ENCODE peak calls at places on chromosome 17, in six cellular contexts. One of them, this sample, is unnamed.

GRCh38 chr17:17385502-17385901 is 82.3 kb downstream of the NT5M start:
- DNase-seq in activated T-cell treated with anti-CD3 and anti-CD28 coated beads, Interleukin-2, amount 50 U/mL, for 72 hours: no peak
- DNase-seq in NK-92 treated with Interleukin-12 subunit alpha and Interleukin-12 subunit beta, amount 100 ng/mL, for 24 hours: no peak
- DNase-seq in heart right ventricle: no peak
- DNase-seq in central memory CD8-positive, alpha-beta T cell: no peak
- DNase-seq in mammary epithelial cell: no peak
- DNase-seq in this sample: no peak

GRCh38 chr17:8155341-8156173 is 3.4 kb upstream of the PER1 start:
- DNase-seq in activated T-cell treated with anti-CD3 and anti-CD28 coated beads, Interleukin-2, amount 50 U/mL, for 72 hours: no peak
- DNase-seq in NK-92 treated with Interleukin-12 subunit alpha and Interleukin-12 subunit beta, amount 100 ng/mL, for 24 hours: no peak
- DNase-seq in heart right ventricle: peak
- DNase-seq in central memory CD8-positive, alpha-beta T cell: no peak
- DNase-seq in mammary epithelial cell: no peak
- DNase-seq in this sample: no peak

GRCh38 chr17:17749921-17750320 is 68.7 kb downstream of the RAI1 start:
- DNase-seq in activated T-cell treated with anti-CD3 and anti-CD28 coated beads, Interleukin-2, amount 50 U/mL, for 72 hours: peak
- DNase-seq in NK-92 treated with Interleukin-12 subunit alpha and Interleukin-12 subunit beta, amount 100 ng/mL, for 24 hours: no peak
- DNase-seq in heart right ventricle: peak
- DNase-seq in central memory CD8-positive, alpha-beta T cell: no peak
- DNase-seq in mammary epithelial cell: peak
- DNase-seq in this sample: peak

GRCh38 chr17:18246109-18246725 is 12.3 kb downstream of the FLII start:
- DNase-seq in activated T-cell treated with anti-CD3 and anti-CD28 coated beads, Interleukin-2, amount 50 U/mL, for 72 hours: no peak
- DNase-seq in NK-92 treated with Interleukin-12 subunit alpha and Interleukin-12 subunit beta, amount 100 ng/mL, for 24 hours: no peak
- DNase-seq in heart right ventricle: no peak
- DNase-seq in central memory CD8-positive, alpha-beta T cell: no peak
- DNase-seq in mammary epithelial cell: no peak
- DNase-seq in this sample: no peak

GRCh38 chr17:50210249-50211225 is 9.1 kb upstream of the COL1A1 start:
- DNase-seq in activated T-cell treated with anti-CD3 and anti-CD28 coated beads, Interleukin-2, amount 50 U/mL, for 72 hours: no peak
- DNase-seq in NK-92 treated with Interleukin-12 subunit alpha and Interleukin-12 subunit beta, amount 100 ng/mL, for 24 hours: no peak
- DNase-seq in heart right ventricle: peak
- DNase-seq in central memory CD8-positive, alpha-beta T cell: no peak
- DNase-seq in mammary epithelial cell: peak
- DNase-seq in this sample: peak

GRCh38 chr17:27904534-27904933 is 11.4 kb upstream of the LYRM9 start:
- DNase-seq in activated T-cell treated with anti-CD3 and anti-CD28 coated beads, Interleukin-2, amount 50 U/mL, for 72 hours: no peak
- DNase-seq in NK-92 treated with Interleukin-12 subunit alpha and Interleukin-12 subunit beta, amount 100 ng/mL, for 24 hours: no peak
- DNase-seq in heart right ventricle: no peak
- DNase-seq in central memory CD8-positive, alpha-beta T cell: no peak
- DNase-seq in mammary epithelial cell: no peak
- DNase-seq in this sample: no peak

GRCh38 chr17:75627094-75627493 is 6.1 kb upstream of the SMIM5 start:
- DNase-seq in activated T-cell treated with anti-CD3 and anti-CD28 coated beads, Interleukin-2, amount 50 U/mL, for 72 hours: no peak
- DNase-seq in NK-92 treated with Interleukin-12 subunit alpha and Interleukin-12 subunit beta, amount 100 ng/mL, for 24 hours: no peak
- DNase-seq in heart right ventricle: no peak
- DNase-seq in central memory CD8-positive, alpha-beta T cell: no peak
- DNase-seq in mammary epithelial cell: no peak
- DNase-seq in this sample: no peak

GRCh38 chr17:7651097-7651958 is 602 bp downstream of the ATP1B2 start:
- DNase-seq in activated T-cell treated with anti-CD3 and anti-CD28 coated beads, Interleukin-2, amount 50 U/mL, for 72 hours: no peak
- DNase-seq in NK-92 treated with Interleukin-12 subunit alpha and Interleukin-12 subunit beta, amount 100 ng/mL, for 24 hours: no peak
- DNase-seq in heart right ventricle: no peak
- DNase-seq in central memory CD8-positive, alpha-beta T cell: no peak
- DNase-seq in mammary epithelial cell: no peak
- DNase-seq in this sample: no peak

GRCh38 chr17:41589301-41589700 is 2.6 kb upstream of the KRT14 start:
- DNase-seq in activated T-cell treated with anti-CD3 and anti-CD28 coated beads, Interleukin-2, amount 50 U/mL, for 72 hours: no peak
- DNase-seq in NK-92 treated with Interleukin-12 subunit alpha and Interleukin-12 subunit beta, amount 100 ng/mL, for 24 hours: no peak
- DNase-seq in heart right ventricle: no peak
- DNase-seq in central memory CD8-positive, alpha-beta T cell: no peak
- DNase-seq in mammary epithelial cell: no peak
- DNase-seq in this sample: peak

GRCh38 chr17:3433741-3434140 is at the start of gene OR1E2:
- DNase-seq in activated T-cell treated with anti-CD3 and anti-CD28 coated beads, Interleukin-2, amount 50 U/mL, for 72 hours: no peak
- DNase-seq in NK-92 treated with Interleukin-12 subunit alpha and Interleukin-12 subunit beta, amount 100 ng/mL, for 24 hours: no peak
- DNase-seq in heart right ventricle: no peak
- DNase-seq in central memory CD8-positive, alpha-beta T cell: no peak
- DNase-seq in mammary epithelial cell: no peak
- DNase-seq in this sample: no peak

GRCh38 chr17:2853111-2853721 is 57.0 kb downstream of the RAP1GAP2 start:
- DNase-seq in activated T-cell treated with anti-CD3 and anti-CD28 coated beads, Interleukin-2, amount 50 U/mL, for 72 hours: peak
- DNase-seq in NK-92 treated with Interleukin-12 subunit alpha and Interleukin-12 subunit beta, amount 100 ng/mL, for 24 hours: no peak
- DNase-seq in heart right ventricle: peak
- DNase-seq in central memory CD8-positive, alpha-beta T cell: no peak
- DNase-seq in mammary epithelial cell: peak
- DNase-seq in this sample: no peak

GRCh38 chr17:9818760-9819159 is 3.1 kb downstream of the GSG1L2 start:
- DNase-seq in activated T-cell treated with anti-CD3 and anti-CD28 coated beads, Interleukin-2, amount 50 U/mL, for 72 hours: no peak
- DNase-seq in NK-92 treated with Interleukin-12 subunit alpha and Interleukin-12 subunit beta, amount 100 ng/mL, for 24 hours: no peak
- DNase-seq in heart right ventricle: no peak
- DNase-seq in central memory CD8-positive, alpha-beta T cell: no peak
- DNase-seq in mammary epithelial cell: peak
- DNase-seq in this sample: peak

GRCh38 chr17:77857613-77858012 is 100.9 kb upstream of the TNRC6C start:
- DNase-seq in activated T-cell treated with anti-CD3 and anti-CD28 coated beads, Interleukin-2, amount 50 U/mL, for 72 hours: no peak
- DNase-seq in NK-92 treated with Interleukin-12 subunit alpha and Interleukin-12 subunit beta, amount 100 ng/mL, for 24 hours: no peak
- DNase-seq in heart right ventricle: no peak
- DNase-seq in central memory CD8-positive, alpha-beta T cell: no peak
- DNase-seq in mammary epithelial cell: peak
- DNase-seq in this sample: no peak

GRCh38 chr17:3963214-3964201 is 729 bp downstream of the ATP2A3 start:
- DNase-seq in activated T-cell treated with anti-CD3 and anti-CD28 coated beads, Interleukin-2, amount 50 U/mL, for 72 hours: peak
- DNase-seq in NK-92 treated with Interleukin-12 subunit alpha and Interleukin-12 subunit beta, amount 100 ng/mL, for 24 hours: peak
- DNase-seq in heart right ventricle: no peak
- DNase-seq in central memory CD8-positive, alpha-beta T cell: peak
- DNase-seq in mammary epithelial cell: no peak
- DNase-seq in this sample: no peak

GRCh38 chr17:74591503-74591902 is 580 bp downstream of the CD300LD start:
- DNase-seq in activated T-cell treated with anti-CD3 and anti-CD28 coated beads, Interleukin-2, amount 50 U/mL, for 72 hours: no peak
- DNase-seq in NK-92 treated with Interleukin-12 subunit alpha and Interleukin-12 subunit beta, amount 100 ng/mL, for 24 hours: no peak
- DNase-seq in heart right ventricle: no peak
- DNase-seq in central memory CD8-positive, alpha-beta T cell: no peak
- DNase-seq in mammary epithelial cell: no peak
- DNase-seq in this sample: no peak

GRCh38 chr17:74446551-74447500 is 14.9 kb downstream of the GPRC5C start:
- DNase-seq in activated T-cell treated with anti-CD3 and anti-CD28 coated beads, Interleukin-2, amount 50 U/mL, for 72 hours: peak
- DNase-seq in NK-92 treated with Interleukin-12 subunit alpha and Interleukin-12 subunit beta, amount 100 ng/mL, for 24 hours: no peak
- DNase-seq in heart right ventricle: peak
- DNase-seq in central memory CD8-positive, alpha-beta T cell: no peak
- DNase-seq in mammary epithelial cell: peak
- DNase-seq in this sample: no peak

GRCh38 chr17:42199411-42200011 is 5.2 kb upstream of the GHDC start:
- DNase-seq in activated T-cell treated with anti-CD3 and anti-CD28 coated beads, Interleukin-2, amount 50 U/mL, for 72 hours: no peak
- DNase-seq in NK-92 treated with Interleukin-12 subunit alpha and Interleukin-12 subunit beta, amount 100 ng/mL, for 24 hours: no peak
- DNase-seq in heart right ventricle: no peak
- DNase-seq in central memory CD8-positive, alpha-beta T cell: no peak
- DNase-seq in mammary epithelial cell: no peak
- DNase-seq in this sample: no peak

GRCh38 chr17:75404223-75404738 is 1.2 kb downstream of the GRB2 start:
- DNase-seq in activated T-cell treated with anti-CD3 and anti-CD28 coated beads, Interleukin-2, amount 50 U/mL, for 72 hours: peak
- DNase-seq in NK-92 treated with Interleukin-12 subunit alpha and Interleukin-12 subunit beta, amount 100 ng/mL, for 24 hours: peak
- DNase-seq in heart right ventricle: peak
- DNase-seq in central memory CD8-positive, alpha-beta T cell: no peak
- DNase-seq in mammary epithelial cell: peak
- DNase-seq in this sample: peak

GRCh38 chr17:17736205-17737183 is 55.2 kb downstream of the RAI1 start:
- DNase-seq in activated T-cell treated with anti-CD3 and anti-CD28 coated beads, Interleukin-2, amount 50 U/mL, for 72 hours: no peak
- DNase-seq in NK-92 treated with Interleukin-12 subunit alpha and Interleukin-12 subunit beta, amount 100 ng/mL, for 24 hours: no peak
- DNase-seq in heart right ventricle: no peak
- DNase-seq in central memory CD8-positive, alpha-beta T cell: no peak
- DNase-seq in mammary epithelial cell: no peak
- DNase-seq in this sample: no peak

GRCh38 chr17:18258356-18259038 is at the start of gene FLII:
- DNase-seq in activated T-cell treated with anti-CD3 and anti-CD28 coated beads, Interleukin-2, amount 50 U/mL, for 72 hours: peak
- DNase-seq in NK-92 treated with Interleukin-12 subunit alpha and Interleukin-12 subunit beta, amount 100 ng/mL, for 24 hours: peak
- DNase-seq in heart right ventricle: peak
- DNase-seq in central memory CD8-positive, alpha-beta T cell: peak
- DNase-seq in mammary epithelial cell: peak
- DNase-seq in this sample: no peak

GRCh38 chr17:80297996-80298560 is 37.4 kb downstream of the RNF213 start:
- DNase-seq in activated T-cell treated with anti-CD3 and anti-CD28 coated beads, Interleukin-2, amount 50 U/mL, for 72 hours: no peak
- DNase-seq in NK-92 treated with Interleukin-12 subunit alpha and Interleukin-12 subunit beta, amount 100 ng/mL, for 24 hours: no peak
- DNase-seq in heart right ventricle: no peak
- DNase-seq in central memory CD8-positive, alpha-beta T cell: no peak
- DNase-seq in mammary epithelial cell: no peak
- DNase-seq in this sample: no peak

GRCh38 chr17:43578699-43579569 is 32.8 kb upstream of the ETV4 start:
- DNase-seq in activated T-cell treated with anti-CD3 and anti-CD28 coated beads, Interleukin-2, amount 50 U/mL, for 72 hours: peak
- DNase-seq in NK-92 treated with Interleukin-12 subunit alpha and Interleukin-12 subunit beta, amount 100 ng/mL, for 24 hours: no peak
- DNase-seq in heart right ventricle: no peak
- DNase-seq in central memory CD8-positive, alpha-beta T cell: no peak
- DNase-seq in mammary epithelial cell: peak
- DNase-seq in this sample: no peak

GRCh38 chr17:30981531-30982519 is 11.0 kb downstream of the RNF135 start:
- DNase-seq in activated T-cell treated with anti-CD3 and anti-CD28 coated beads, Interleukin-2, amount 50 U/mL, for 72 hours: no peak
- DNase-seq in NK-92 treated with Interleukin-12 subunit alpha and Interleukin-12 subunit beta, amount 100 ng/mL, for 24 hours: no peak
- DNase-seq in heart right ventricle: no peak
- DNase-seq in central memory CD8-positive, alpha-beta T cell: no peak
- DNase-seq in mammary epithelial cell: peak
- DNase-seq in this sample: no peak

GRCh38 chr17:79131701-79132100 is 57.1 kb downstream of the ENGASE start:
- DNase-seq in activated T-cell treated with anti-CD3 and anti-CD28 coated beads, Interleukin-2, amount 50 U/mL, for 72 hours: no peak
- DNase-seq in NK-92 treated with Interleukin-12 subunit alpha and Interleukin-12 subunit beta, amount 100 ng/mL, for 24 hours: no peak
- DNase-seq in heart right ventricle: no peak
- DNase-seq in central memory CD8-positive, alpha-beta T cell: no peak
- DNase-seq in mammary epithelial cell: no peak
- DNase-seq in this sample: no peak

GRCh38 chr17:3935140-3935542 is 18.9 kb upstream of the P2RX1 start:
- DNase-seq in activated T-cell treated with anti-CD3 and anti-CD28 coated beads, Interleukin-2, amount 50 U/mL, for 72 hours: no peak
- DNase-seq in NK-92 treated with Interleukin-12 subunit alpha and Interleukin-12 subunit beta, amount 100 ng/mL, for 24 hours: no peak
- DNase-seq in heart right ventricle: peak
- DNase-seq in central memory CD8-positive, alpha-beta T cell: no peak
- DNase-seq in mammary epithelial cell: peak
- DNase-seq in this sample: no peak

GRCh38 chr17:67198131-67198530 is 46.9 kb downstream of the HELZ start:
- DNase-seq in activated T-cell treated with anti-CD3 and anti-CD28 coated beads, Interleukin-2, amount 50 U/mL, for 72 hours: no peak
- DNase-seq in NK-92 treated with Interleukin-12 subunit alpha and Interleukin-12 subunit beta, amount 100 ng/mL, for 24 hours: no peak
- DNase-seq in heart right ventricle: no peak
- DNase-seq in central memory CD8-positive, alpha-beta T cell: no peak
- DNase-seq in mammary epithelial cell: no peak
- DNase-seq in this sample: no peak

GRCh38 chr17:56808503-56808902 is 25.2 kb downstream of the C17orf67 start:
- DNase-seq in activated T-cell treated with anti-CD3 and anti-CD28 coated beads, Interleukin-2, amount 50 U/mL, for 72 hours: no peak
- DNase-seq in NK-92 treated with Interleukin-12 subunit alpha and Interleukin-12 subunit beta, amount 100 ng/mL, for 24 hours: no peak
- DNase-seq in heart right ventricle: no peak
- DNase-seq in central memory CD8-positive, alpha-beta T cell: no peak
- DNase-seq in mammary epithelial cell: peak
- DNase-seq in this sample: peak

GRCh38 chr17:14918540-14918939 is 346.6 kb downstream of the PMP22 start:
- DNase-seq in activated T-cell treated with anti-CD3 and anti-CD28 coated beads, Interleukin-2, amount 50 U/mL, for 72 hours: no peak
- DNase-seq in NK-92 treated with Interleukin-12 subunit alpha and Interleukin-12 subunit beta, amount 100 ng/mL, for 24 hours: no peak
- DNase-seq in heart right ventricle: no peak
- DNase-seq in central memory CD8-positive, alpha-beta T cell: no peak
- DNase-seq in mammary epithelial cell: no peak
- DNase-seq in this sample: no peak

GRCh38 chr17:17739388-17740066 is 58.3 kb downstream of the RAI1 start:
- DNase-seq in activated T-cell treated with anti-CD3 and anti-CD28 coated beads, Interleukin-2, amount 50 U/mL, for 72 hours: no peak
- DNase-seq in NK-92 treated with Interleukin-12 subunit alpha and Interleukin-12 subunit beta, amount 100 ng/mL, for 24 hours: no peak
- DNase-seq in heart right ventricle: no peak
- DNase-seq in central memory CD8-positive, alpha-beta T cell: no peak
- DNase-seq in mammary epithelial cell: peak
- DNase-seq in this sample: no peak

GRCh38 chr17:51721711-51722110 is 436.8 kb downstream of the CA10 start:
- DNase-seq in activated T-cell treated with anti-CD3 and anti-CD28 coated beads, Interleukin-2, amount 50 U/mL, for 72 hours: no peak
- DNase-seq in NK-92 treated with Interleukin-12 subunit alpha and Interleukin-12 subunit beta, amount 100 ng/mL, for 24 hours: no peak
- DNase-seq in heart right ventricle: no peak
- DNase-seq in central memory CD8-positive, alpha-beta T cell: no peak
- DNase-seq in mammary epithelial cell: no peak
- DNase-seq in this sample: no peak

GRCh38 chr17:50165867-50166517 is at the start of gene SGCA:
- DNase-seq in activated T-cell treated with anti-CD3 and anti-CD28 coated beads, Interleukin-2, amount 50 U/mL, for 72 hours: no peak
- DNase-seq in NK-92 treated with Interleukin-12 subunit alpha and Interleukin-12 subunit beta, amount 100 ng/mL, for 24 hours: no peak
- DNase-seq in heart right ventricle: peak
- DNase-seq in central memory CD8-positive, alpha-beta T cell: no peak
- DNase-seq in mammary epithelial cell: no peak
- DNase-seq in this sample: no peak

GRCh38 chr17:17691468-17692263 is 10.4 kb downstream of the RAI1 start:
- DNase-seq in activated T-cell treated with anti-CD3 and anti-CD28 coated beads, Interleukin-2, amount 50 U/mL, for 72 hours: no peak
- DNase-seq in NK-92 treated with Interleukin-12 subunit alpha and Interleukin-12 subunit beta, amount 100 ng/mL, for 24 hours: no peak
- DNase-seq in heart right ventricle: peak
- DNase-seq in central memory CD8-positive, alpha-beta T cell: no peak
- DNase-seq in mammary epithelial cell: no peak
- DNase-seq in this sample: no peak

GRCh38 chr17:8125196-8125946 is 1.5 kb upstream of the HES7 start:
- DNase-seq in activated T-cell treated with anti-CD3 and anti-CD28 coated beads, Interleukin-2, amount 50 U/mL, for 72 hours: peak
- DNase-seq in NK-92 treated with Interleukin-12 subunit alpha and Interleukin-12 subunit beta, amount 100 ng/mL, for 24 hours: peak
- DNase-seq in heart right ventricle: peak
- DNase-seq in central memory CD8-positive, alpha-beta T cell: peak
- DNase-seq in mammary epithelial cell: peak
- DNase-seq in this sample: peak

GRCh38 chr17:63694974-63695773 is 4.8 kb downstream of the LIMD2 start:
- DNase-seq in activated T-cell treated with anti-CD3 and anti-CD28 coated beads, Interleukin-2, amount 50 U/mL, for 72 hours: no peak
- DNase-seq in NK-92 treated with Interleukin-12 subunit alpha and Interleukin-12 subunit beta, amount 100 ng/mL, for 24 hours: no peak
- DNase-seq in heart right ventricle: no peak
- DNase-seq in central memory CD8-positive, alpha-beta T cell: no peak
- DNase-seq in mammary epithelial cell: no peak
- DNase-seq in this sample: no peak

GRCh38 chr17:36674278-36674650 is 72.9 kb downstream of the MRM1 start:
- DNase-seq in activated T-cell treated with anti-CD3 and anti-CD28 coated beads, Interleukin-2, amount 50 U/mL, for 72 hours: peak
- DNase-seq in NK-92 treated with Interleukin-12 subunit alpha and Interleukin-12 subunit beta, amount 100 ng/mL, for 24 hours: peak
- DNase-seq in heart right ventricle: no peak
- DNase-seq in central memory CD8-positive, alpha-beta T cell: no peak
- DNase-seq in mammary epithelial cell: no peak
- DNase-seq in this sample: no peak